ENCODE peak calls at places on chromosomes 16 and 17, in five cellular contexts. One of them, this sample, is unnamed.

GRCh38 chr16:68300736-68301459 is 9.8 kb downstream of the SLC7A6OS start:
- DNase-seq in GM12878: no peak
- DNase-seq in IMR-90: no peak
- DNase-seq in SK-N-SH: no peak
- DNase-seq in K562: no peak
- DNase-seq in this sample: no peak

GRCh38 chr17:2682304-2682938 is 29.1 kb downstream of the CLUH start:
- DNase-seq in GM12878: no peak
- DNase-seq in IMR-90: peak; percentile 44
- DNase-seq in SK-N-SH: no peak
- DNase-seq in K562: no peak
- DNase-seq in this sample: no peak

GRCh38 chr16:88778541-88779065 is 6.4 kb downstream of the PIEZO1 start:
- DNase-seq in GM12878: no peak
- DNase-seq in IMR-90: no peak
- DNase-seq in SK-N-SH: no peak
- DNase-seq in K562: no peak
- DNase-seq in this sample: no peak

GRCh38 chr17:55774834-55775233 is 24.0 kb downstream of the PCTP start:
- DNase-seq in GM12878: no peak
- DNase-seq in IMR-90: no peak
- DNase-seq in SK-N-SH: no peak
- DNase-seq in K562: no peak
- DNase-seq in this sample: peak; percentile 50

GRCh38 chr17:82909322-82909904 is 69.6 kb upstream of the ZNF750 start:
- DNase-seq in GM12878: no peak
- DNase-seq in IMR-90: no peak
- DNase-seq in SK-N-SH: no peak
- DNase-seq in K562: peak; percentile 15
- DNase-seq in this sample: no peak

GRCh38 chr16:25692307-25692706 is 548 bp downstream of the HS3ST4 start:
- DNase-seq in GM12878: no peak
- DNase-seq in IMR-90: no peak
- DNase-seq in SK-N-SH: peak; percentile 35
- DNase-seq in K562: no peak
- DNase-seq in this sample: no peak

GRCh38 chr16:66028505-66029216 is 337.8 kb upstream of the CDH5 start:
- DNase-seq in GM12878: no peak
- DNase-seq in IMR-90: peak; percentile 89
- DNase-seq in SK-N-SH: no peak
- DNase-seq in K562: no peak
- DNase-seq in this sample: no peak

GRCh38 chr17:71883845-71884244 is 237.0 kb upstream of the SOX9 start:
- DNase-seq in GM12878: no peak
- DNase-seq in IMR-90: no peak
- DNase-seq in SK-N-SH: no peak
- DNase-seq in K562: no peak
- DNase-seq in this sample: no peak

GRCh38 chr17:64081802-64082799 is 47.8 kb downstream of the ERN1 start:
- DNase-seq in GM12878: peak; percentile 72
- DNase-seq in IMR-90: peak; percentile 82
- DNase-seq in SK-N-SH: peak; percentile 76
- DNase-seq in K562: peak; percentile 64
- DNase-seq in this sample: peak; percentile 93

GRCh38 chr16:62876133-62876532 is 839.9 kb upstream of the CDH8 start:
- DNase-seq in GM12878: no peak
- DNase-seq in IMR-90: no peak
- DNase-seq in SK-N-SH: no peak
- DNase-seq in K562: no peak
- DNase-seq in this sample: no peak

GRCh38 chr17:72381597-72382397 is 261.0 kb downstream of the SOX9 start:
- DNase-seq in GM12878: no peak
- DNase-seq in IMR-90: no peak
- DNase-seq in SK-N-SH: peak; percentile 54
- DNase-seq in K562: no peak
- DNase-seq in this sample: no peak

GRCh38 chr17:61415374-61416210 is 15.9 kb downstream of the TBX2 start:
- DNase-seq in GM12878: no peak
- DNase-seq in IMR-90: peak; percentile 37
- DNase-seq in SK-N-SH: no peak
- DNase-seq in K562: no peak
- DNase-seq in this sample: no peak

GRCh38 chr17:61414141-61414935 is 14.7 kb downstream of the TBX2 start:
- DNase-seq in GM12878: no peak
- DNase-seq in IMR-90: no peak
- DNase-seq in SK-N-SH: peak; percentile 75
- DNase-seq in K562: no peak
- DNase-seq in this sample: no peak

GRCh38 chr17:61413654-61414133 is 14.1 kb downstream of the TBX2 start:
- DNase-seq in GM12878: no peak
- DNase-seq in IMR-90: no peak
- DNase-seq in SK-N-SH: peak; percentile 30
- DNase-seq in K562: no peak
- DNase-seq in this sample: no peak

GRCh38 chr17:61416211-61416539 is 16.5 kb downstream of the TBX2 start:
- DNase-seq in GM12878: no peak
- DNase-seq in IMR-90: no peak
- DNase-seq in SK-N-SH: no peak
- DNase-seq in K562: no peak
- DNase-seq in this sample: no peak

GRCh38 chr17:61414936-61415251 is 15.3 kb downstream of the TBX2 start:
- DNase-seq in GM12878: no peak
- DNase-seq in IMR-90: no peak
- DNase-seq in SK-N-SH: peak; percentile 47
- DNase-seq in K562: no peak
- DNase-seq in this sample: no peak
- TF ChIP-seq MXI1 in GM12878: no peak
- TF ChIP-seq MXI1 in IMR-90: no peak
- TF ChIP-seq MXI1 in SK-N-SH: no peak
- TF ChIP-seq MXI1 in K562: no peak
- TF ChIP-seq MXI1 in this sample: no peak

GRCh38 chr17:15341966-15342365 is 569 bp upstream of the TEKT3 start:
- DNase-seq in GM12878: no peak
- DNase-seq in IMR-90: no peak
- DNase-seq in SK-N-SH: no peak
- DNase-seq in K562: no peak
- DNase-seq in this sample: no peak

GRCh38 chr17:15342460-15342859 is 1.1 kb upstream of the TEKT3 start:
- DNase-seq in GM12878: no peak
- DNase-seq in IMR-90: peak; percentile 12
- DNase-seq in SK-N-SH: no peak
- DNase-seq in K562: no peak
- DNase-seq in this sample: no peak

GRCh38 chr17:15343749-15344148 is 2.4 kb upstream of the TEKT3 start:
- DNase-seq in GM12878: no peak
- DNase-seq in IMR-90: peak; percentile 75
- DNase-seq in SK-N-SH: no peak
- DNase-seq in K562: no peak
- DNase-seq in this sample: no peak

GRCh38 chr17:15340966-15341365 is 431 bp downstream of the TEKT3 start:
- DNase-seq in GM12878: no peak
- DNase-seq in IMR-90: no peak
- DNase-seq in SK-N-SH: peak; percentile 41
- DNase-seq in K562: no peak
- DNase-seq in this sample: no peak

GRCh38 chr17:15341385-15341849 is at the start of gene TEKT3:
- DNase-seq in GM12878: no peak
- DNase-seq in IMR-90: peak; percentile 55
- DNase-seq in SK-N-SH: peak; percentile 94
- DNase-seq in K562: peak; percentile 54
- DNase-seq in this sample: no peak
- TF ChIP-seq MXI1 in GM12878: no peak
- TF ChIP-seq MXI1 in IMR-90: no peak
- TF ChIP-seq MXI1 in SK-N-SH: peak; percentile 66
- TF ChIP-seq MXI1 in K562: no peak
- TF ChIP-seq MXI1 in this sample: no peak

GRCh38 chr16:84724619-84725307 is 25.0 kb downstream of the USP10 start:
- DNase-seq in GM12878: no peak
- DNase-seq in IMR-90: peak; percentile 44
- DNase-seq in SK-N-SH: no peak
- DNase-seq in K562: peak; percentile 58
- DNase-seq in this sample: no peak
- TF ChIP-seq MXI1 in GM12878: no peak
- TF ChIP-seq MXI1 in IMR-90: no peak
- TF ChIP-seq MXI1 in SK-N-SH: no peak
- TF ChIP-seq MXI1 in K562: no peak
- TF ChIP-seq MXI1 in this sample: no peak

GRCh38 chr17:20068445-20068844 is 59.3 kb downstream of the SPECC1 start:
- DNase-seq in GM12878: no peak
- DNase-seq in IMR-90: no peak
- DNase-seq in SK-N-SH: no peak
- DNase-seq in K562: no peak
- DNase-seq in this sample: no peak

GRCh38 chr17:20071824-20072691 is 62.9 kb downstream of the SPECC1 start:
- DNase-seq in GM12878: no peak
- DNase-seq in IMR-90: no peak
- DNase-seq in SK-N-SH: no peak
- DNase-seq in K562: peak; percentile 12
- DNase-seq in this sample: no peak

GRCh38 chr17:20063665-20064648 is 54.8 kb downstream of the SPECC1 start:
- DNase-seq in GM12878: peak; percentile 76
- DNase-seq in IMR-90: peak; percentile 87
- DNase-seq in SK-N-SH: no peak
- DNase-seq in K562: no peak
- DNase-seq in this sample: no peak

GRCh38 chr17:20066253-20066652 is 57.1 kb downstream of the SPECC1 start:
- DNase-seq in GM12878: no peak
- DNase-seq in IMR-90: peak; percentile 80
- DNase-seq in SK-N-SH: no peak
- DNase-seq in K562: no peak
- DNase-seq in this sample: no peak
- TF ChIP-seq MXI1 in GM12878: no peak
- TF ChIP-seq MXI1 in IMR-90: no peak
- TF ChIP-seq MXI1 in SK-N-SH: no peak
- TF ChIP-seq MXI1 in K562: no peak
- TF ChIP-seq MXI1 in this sample: no peak

This sample was measured in HepG2.